ENCODE peak calls at places on chromosomes 7 and 10, in five cellular contexts. W, K, M, H and P are unnamed samples.

GRCh38 chr10:35336921-35337741 is 822 bp downstream of the CCNY start:
- DNase-seq in W (no peak), K (peak), M (no peak), H (peak), P (peak)

GRCh38 chr10:102718220-102718619 is 3.8 kb downstream of the SFXN2 start:
- DNase-seq in W (no peak), K (no peak), M (no peak), H (peak), P (no peak)

GRCh38 chr7:141737118-141737835 is 881 bp upstream of the SSBP1 start:
- DNase-seq in W (peak), K (peak), M (no peak), H (no peak), P (no peak)

GRCh38 chr10:57168703-57169240 is 807.7 kb upstream of the ZWINT start:
- DNase-seq in W (no peak), K (no peak), M (no peak), H (no peak), P (no peak)

GRCh38 chr7:3912291-3912690 is 611.2 kb downstream of the SDK1 start:
- DNase-seq in W (no peak), K (no peak), M (no peak), H (no peak), P (no peak)

GRCh38 chr7:36906448-36906847 is 182.2 kb upstream of the AOAH start:
- DNase-seq in W (no peak), K (no peak), M (no peak), H (no peak), P (no peak)

GRCh38 chr10:68406111-68406814 is 814 bp downstream of the RUFY2 start:
- DNase-seq in W (peak), K (peak), M (peak), H (peak), P (peak)

GRCh38 chr10:117921421-117921820 is 125.3 kb downstream of the RAB11FIP2 start:
- DNase-seq in W (no peak), K (no peak), M (no peak), H (no peak), P (no peak)

GRCh38 chr10:132447446-132448247 is 50.6 kb downstream of the PWWP2B start:
- DNase-seq in W (no peak), K (peak), M (peak), H (peak), P (no peak)

GRCh38 chr7:24082826-24083225 is 201.2 kb upstream of the NPY start:
- DNase-seq in W (no peak), K (no peak), M (no peak), H (no peak), P (no peak)

GRCh38 chr7:120991570-120991969 is 3.1 kb downstream of the CPED1 start:
- DNase-seq in W (no peak), K (no peak), M (peak), H (no peak), P (no peak)

GRCh38 chr10:102642553-102643345 is 1.5 kb upstream of the TRIM8 start:
- DNase-seq in W (peak), K (peak), M (no peak), H (peak), P (peak)

GRCh38 chr7:37832194-37832593 is 16.2 kb upstream of the NME8 start:
- DNase-seq in W (peak), K (peak), M (no peak), H (no peak), P (no peak)

GRCh38 chr7:84231157-84231556 is 36.6 kb upstream of the SEMA3A start:
- DNase-seq in W (no peak), K (no peak), M (no peak), H (no peak), P (no peak)

DNA sequence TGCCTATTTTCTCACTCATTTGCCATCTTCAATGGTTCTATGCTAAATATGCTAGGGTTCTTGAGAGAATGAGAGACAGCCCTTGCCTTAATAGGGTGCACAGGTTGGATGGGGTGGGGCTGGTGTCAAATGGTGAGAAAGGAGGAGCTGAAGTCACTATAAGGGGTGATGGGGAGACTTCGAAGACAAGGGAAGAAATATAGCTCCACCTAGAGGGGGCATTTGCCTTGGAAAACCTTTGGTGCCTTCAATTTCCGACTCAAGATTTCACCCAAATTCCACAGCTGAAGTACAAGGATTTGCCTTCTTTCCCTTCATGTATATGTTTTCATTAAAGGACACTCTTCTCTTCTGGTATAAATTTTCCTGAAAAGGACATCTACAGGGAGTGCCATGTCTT is 5.6 kb downstream of the PTN start:
- DNase-seq in W (peak), K (no peak), M (no peak), H (peak), P (no peak)
- TF ChIP-seq CTCF in W (no peak), K (no peak), M (no peak), H (peak), P (no peak)

DNA sequence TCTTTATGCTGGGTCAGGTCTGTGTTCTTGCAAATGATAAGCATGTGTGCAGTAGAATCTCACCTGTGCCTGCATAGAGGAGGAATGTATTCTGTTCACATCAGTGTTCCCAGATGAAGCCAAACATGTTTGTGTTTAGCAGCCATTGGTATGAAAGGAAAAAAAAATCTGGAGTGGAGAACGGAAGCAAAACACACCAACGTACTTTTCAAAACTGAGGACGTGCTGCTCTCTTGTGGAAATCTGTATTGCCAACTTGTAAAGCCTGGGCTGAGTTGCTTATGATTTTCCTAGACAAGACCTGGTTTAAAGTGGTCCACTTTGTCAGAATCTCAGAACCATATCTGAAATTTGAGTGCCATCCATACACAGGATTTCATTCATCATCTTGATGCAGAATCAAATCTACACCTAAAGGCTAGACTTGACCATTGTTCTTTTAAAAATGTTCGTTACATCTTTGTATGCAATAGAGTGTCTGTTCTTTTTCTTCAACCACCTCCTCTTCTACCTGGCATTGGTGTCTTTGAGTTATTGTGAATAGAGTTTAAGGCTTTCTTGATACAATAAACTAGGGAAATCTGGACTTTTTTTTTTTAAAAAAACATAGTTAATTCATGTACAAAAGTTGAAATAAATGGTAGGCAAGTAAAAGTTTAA is 367.7 kb downstream of the PHF14 start:
- DNase-seq in W (peak), K (no peak), M (peak), H (no peak), P (no peak)
- TF ChIP-seq CTCF in W (peak), K (no peak), M (peak), H (no peak), P (peak)

DNA sequence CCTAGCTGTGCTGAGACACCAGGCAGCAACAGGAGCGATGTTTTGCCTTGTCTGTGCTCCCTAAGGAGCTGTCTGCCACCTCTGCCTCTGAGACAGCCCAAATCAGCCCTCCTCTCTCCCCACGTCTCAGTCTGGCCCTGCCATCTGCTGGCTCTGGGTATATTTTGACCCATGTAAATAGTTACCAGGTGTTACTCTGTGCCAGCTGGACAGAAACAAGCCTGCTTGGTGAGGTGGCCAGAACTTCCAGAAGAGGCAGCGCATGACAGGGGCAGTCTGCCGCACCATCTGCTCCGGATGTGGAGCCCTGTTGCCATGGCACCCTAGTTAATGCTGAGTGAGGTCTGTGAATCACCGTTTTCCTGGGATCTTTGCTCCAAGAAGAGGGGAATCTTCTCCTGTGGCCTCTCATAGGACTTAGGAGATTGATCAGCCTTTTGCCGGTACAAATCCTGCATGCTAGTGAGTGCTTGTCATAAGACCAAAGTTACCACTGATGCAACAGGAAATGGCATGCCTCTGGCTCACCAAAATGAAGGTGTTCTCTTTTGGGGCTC is 31.8 kb downstream of the GSTO2 start:
- DNase-seq in W (no peak), K (no peak), M (peak), H (no peak), P (no peak)
- TF ChIP-seq CTCF in W (no peak), K (no peak), M (no peak), H (no peak), P (no peak)

GRCh38 chr7:105136221-105136620 is 122.2 kb downstream of the KMT2E start:
- DNase-seq in W (no peak), K (no peak), M (no peak), H (no peak), P (no peak)
- TF ChIP-seq CTCF in W (no peak), K (no peak), M (peak), H (no peak), P (no peak)

DNA sequence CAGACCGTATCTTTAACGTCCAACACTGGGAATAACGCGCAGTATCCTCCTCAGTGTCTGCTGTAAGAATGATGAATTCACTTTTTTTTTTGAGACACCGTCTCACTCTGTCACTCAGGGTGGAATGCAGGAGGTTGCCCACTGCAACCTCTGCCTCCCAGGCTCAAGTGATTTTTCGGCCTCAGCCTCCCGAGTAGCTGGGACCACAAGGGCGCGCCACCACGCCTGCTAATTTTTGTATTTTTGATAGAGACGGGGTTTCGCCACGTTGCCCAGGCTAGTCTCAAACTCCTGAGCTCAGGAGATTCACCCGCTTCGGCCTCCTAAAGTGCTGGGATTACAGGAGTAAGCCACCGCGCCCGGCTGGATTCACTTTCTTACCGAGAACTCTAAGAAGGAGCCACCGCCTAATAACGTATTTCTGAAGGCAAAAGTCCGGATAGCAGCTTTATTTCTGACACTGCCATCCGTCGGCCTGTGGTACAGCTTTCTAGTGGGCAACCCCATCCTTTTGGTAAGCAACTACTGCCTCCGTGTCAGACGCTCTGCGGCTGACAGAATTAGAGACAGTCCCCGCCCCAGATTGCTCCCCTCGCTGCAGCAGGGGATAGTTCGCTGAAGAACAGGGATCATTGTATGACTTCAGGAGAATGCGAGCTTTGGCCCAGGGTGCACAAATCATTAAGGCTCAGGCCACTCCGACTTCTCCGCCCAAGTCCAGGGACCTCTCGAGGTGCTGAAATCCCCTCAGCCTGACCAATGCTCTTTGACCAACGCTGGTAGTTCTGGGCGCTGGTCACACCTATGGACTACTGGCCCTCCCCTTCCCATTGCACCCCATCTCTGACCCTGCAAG is 649 bp downstream of the POLR3A start:
- DNase-seq in W (peak), K (no peak), M (no peak), H (peak), P (no peak)
- TF ChIP-seq CTCF in W (no peak), K (no peak), M (no peak), H (no peak), P (no peak)

DNA sequence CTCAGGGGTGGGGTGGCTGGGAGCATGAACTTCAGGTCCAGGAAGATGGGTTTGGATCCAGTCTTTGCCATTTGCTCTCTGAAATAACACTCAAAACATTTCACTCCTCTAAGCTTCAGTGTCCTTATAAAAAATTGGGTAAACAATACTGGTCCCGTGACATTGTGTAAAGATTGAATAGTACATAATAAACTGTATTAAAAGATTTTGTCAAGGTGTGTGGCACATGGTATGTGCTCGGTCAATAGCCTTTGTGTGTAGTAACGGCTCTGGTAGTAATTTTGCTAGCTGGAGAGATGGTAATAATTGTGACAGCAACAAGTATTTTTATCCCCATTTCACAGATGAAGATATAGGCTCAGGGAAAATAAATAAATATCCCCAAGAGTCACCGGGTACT is 4.3 kb downstream of the SFTPA2 start:
- DNase-seq in W (no peak), K (no peak), M (no peak), H (no peak), P (no peak)
- TF ChIP-seq CTCF in W (no peak), K (no peak), M (no peak), H (no peak), P (no peak)

DNA sequence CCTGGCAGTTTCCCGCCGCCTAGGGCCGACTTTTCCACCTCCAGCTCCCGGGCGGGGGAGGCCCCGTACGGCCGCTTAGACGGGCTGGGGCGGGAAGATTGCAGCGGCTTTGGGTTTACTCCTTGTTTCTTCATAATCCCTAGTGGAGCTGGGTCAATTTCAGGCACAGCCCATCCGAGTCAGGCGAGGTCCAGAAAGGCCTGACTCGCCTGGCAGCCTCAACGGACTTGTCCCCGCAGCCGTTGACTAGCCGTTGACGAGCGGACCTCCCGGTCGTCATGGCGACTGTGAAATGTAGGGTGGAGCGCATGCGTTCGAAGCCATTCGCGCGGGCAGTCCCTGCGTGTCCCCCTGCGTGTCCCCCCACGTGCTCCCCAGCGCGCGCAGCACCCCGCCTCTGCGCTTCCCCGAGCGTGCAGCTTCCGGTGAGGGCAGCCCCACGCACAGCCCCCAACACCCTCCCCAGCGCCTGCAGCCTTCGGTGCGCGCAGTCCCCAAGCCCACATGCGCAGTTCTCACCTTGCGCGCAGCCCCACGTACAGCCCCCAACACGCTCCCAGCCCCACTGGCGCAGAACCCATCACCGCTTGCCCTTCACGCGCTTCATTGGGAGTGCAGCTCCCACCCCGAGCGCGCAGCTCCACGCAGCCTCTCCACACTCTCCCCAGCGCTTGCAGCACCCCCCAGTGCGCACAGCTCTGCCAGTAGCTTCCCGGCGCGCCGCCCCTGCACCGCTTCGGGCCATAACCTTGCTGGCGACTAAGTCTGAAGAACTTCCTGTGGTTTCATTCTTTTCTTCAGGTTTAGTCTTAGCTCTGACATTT is 67.8 kb downstream of the TBX20 start:
- DNase-seq in W (no peak), K (no peak), M (no peak), H (peak), P (peak)
- TF ChIP-seq CTCF in W (no peak), K (no peak), M (no peak), H (no peak), P (peak)

GRCh38 chr10:14524692-14525091 is 194.0 kb upstream of the FRMD4A start:
- DNase-seq in W (no peak), K (no peak), M (no peak), H (no peak), P (no peak)

GRCh38 chr10:14526326-14526725 is 195.6 kb upstream of the FRMD4A start:
- DNase-seq in W (no peak), K (no peak), M (no peak), H (no peak), P (no peak)

GRCh38 chr10:14527915-14528314 is 197.2 kb upstream of the FRMD4A start:
- DNase-seq in W (no peak), K (no peak), M (no peak), H (no peak), P (no peak)

GRCh38 chr10:14528450-14528849 is 197.7 kb upstream of the FRMD4A start:
- DNase-seq in W (peak), K (no peak), M (no peak), H (no peak), P (no peak)

DNA sequence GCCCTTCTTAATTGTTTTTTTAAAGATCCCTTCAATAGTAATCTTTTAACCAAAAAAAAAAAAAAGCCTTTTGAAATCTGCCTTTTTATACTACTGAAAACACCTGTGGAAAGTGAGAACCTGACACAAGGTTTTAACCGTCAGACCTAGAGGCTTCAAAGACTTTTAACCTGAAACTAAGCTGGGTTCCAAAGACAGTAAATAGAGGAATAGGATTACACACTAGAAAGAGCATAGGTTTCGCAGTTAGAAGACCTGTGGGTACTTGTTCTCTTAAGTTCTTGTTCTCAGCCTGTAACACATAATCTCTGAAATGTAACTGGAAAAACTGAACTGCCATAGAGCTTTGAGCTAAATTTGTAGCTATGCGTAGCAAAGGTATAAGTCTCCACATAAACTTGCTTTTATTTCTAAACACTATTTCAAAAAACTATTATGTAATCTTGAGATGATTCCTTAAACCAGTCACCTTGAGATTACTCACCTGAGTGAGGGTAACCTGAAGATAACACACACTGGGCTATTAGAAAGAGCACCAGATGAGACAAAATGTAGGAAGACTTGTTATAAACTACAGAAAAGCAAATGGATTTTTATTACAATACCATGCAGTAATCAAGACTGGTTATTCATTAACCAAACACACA is 196.5 kb upstream of the FRMD4A start:
- DNase-seq in W (peak), K (no peak), M (no peak), H (no peak), P (no peak)
- TF ChIP-seq CTCF in W (no peak), K (no peak), M (no peak), H (no peak), P (no peak)